ENCODE peak calls at places on chromosome 17, in seven cellular contexts. One of them, this sample, is unnamed.

GRCh38 chr17:57135026-57135747 is 50.1 kb downstream of the AKAP1 start:
- DNase-seq in adrenal gland: no peak
- DNase-seq in A549: no peak
- DNase-seq in RCC 7860: no peak
- DNase-seq in EL: no peak
- DNase-seq in right cardiac atrium: no peak
- DNase-seq in uterus: no peak
- DNase-seq in this sample: no peak

GRCh38 chr17:82914375-82914774 is 74.6 kb upstream of the ZNF750 start:
- DNase-seq in A549: peak
- DNase-seq in uterus: no peak
- DNase-seq in right cardiac atrium: peak
- DNase-seq in EL: no peak
- DNase-seq in RCC 7860: no peak
- DNase-seq in adrenal gland: no peak
- DNase-seq in this sample: no peak

GRCh38 chr17:59387351-59388069 is 56.1 kb downstream of the YPEL2 start:
- DNase-seq in right cardiac atrium: no peak
- DNase-seq in A549: no peak
- DNase-seq in EL: no peak
- DNase-seq in adrenal gland: no peak
- DNase-seq in RCC 7860: no peak
- DNase-seq in uterus: no peak
- DNase-seq in this sample: no peak

GRCh38 chr17:81961087-81961514 is at the start of gene NOTUM:
- DNase-seq in adrenal gland: no peak
- DNase-seq in RCC 7860: no peak
- DNase-seq in A549: peak
- DNase-seq in uterus: no peak
- DNase-seq in EL: peak
- DNase-seq in right cardiac atrium: no peak
- DNase-seq in this sample: no peak

GRCh38 chr17:41521574-41522261 is 3.0 kb upstream of the KRT15 start:
- DNase-seq in RCC 7860: peak
- DNase-seq in right cardiac atrium: no peak
- DNase-seq in EL: peak
- DNase-seq in adrenal gland: no peak
- DNase-seq in A549: peak
- DNase-seq in uterus: no peak
- DNase-seq in this sample: peak

GRCh38 chr17:61314368-61315078 is 85.1 kb upstream of the TBX2 start:
- DNase-seq in adrenal gland: peak
- DNase-seq in uterus: peak
- DNase-seq in EL: no peak
- DNase-seq in A549: no peak
- DNase-seq in right cardiac atrium: peak
- DNase-seq in RCC 7860: no peak
- DNase-seq in this sample: peak

GRCh38 chr17:80254396-80255241 is 6.0 kb upstream of the RNF213 start:
- DNase-seq in A549: peak
- DNase-seq in adrenal gland: peak
- DNase-seq in EL: peak
- DNase-seq in uterus: no peak
- DNase-seq in RCC 7860: peak
- DNase-seq in right cardiac atrium: no peak
- DNase-seq in this sample: peak

GRCh38 chr17:81070541-81071246 is 35.7 kb downstream of the BAIAP2 start:
- DNase-seq in adrenal gland: no peak
- DNase-seq in EL: no peak
- DNase-seq in right cardiac atrium: no peak
- DNase-seq in RCC 7860: no peak
- DNase-seq in A549: no peak
- DNase-seq in uterus: no peak
- DNase-seq in this sample: no peak

GRCh38 chr17:18261146-18261515 is 669 bp downstream of the MIEF2 start:
- DNase-seq in adrenal gland: peak
- DNase-seq in uterus: peak
- DNase-seq in RCC 7860: peak
- DNase-seq in EL: peak
- DNase-seq in A549: peak
- DNase-seq in right cardiac atrium: peak
- DNase-seq in this sample: peak

GRCh38 chr17:34318474-34318873 is 761 bp upstream of the CCL8 start:
- DNase-seq in uterus: no peak
- DNase-seq in right cardiac atrium: peak
- DNase-seq in A549: peak
- DNase-seq in RCC 7860: no peak
- DNase-seq in EL: no peak
- DNase-seq in adrenal gland: no peak
- DNase-seq in this sample: no peak

GRCh38 chr17:27526603-27527002 is 70.4 kb downstream of the KSR1 start:
- DNase-seq in EL: peak
- DNase-seq in A549: no peak
- DNase-seq in RCC 7860: no peak
- DNase-seq in adrenal gland: no peak
- DNase-seq in uterus: no peak
- DNase-seq in right cardiac atrium: peak
- DNase-seq in this sample: no peak

GRCh38 chr17:29451338-29451737 is 61.2 kb downstream of the TAOK1 start:
- DNase-seq in adrenal gland: no peak
- DNase-seq in A549: no peak
- DNase-seq in right cardiac atrium: no peak
- DNase-seq in RCC 7860: no peak
- DNase-seq in uterus: no peak
- DNase-seq in EL: no peak
- DNase-seq in this sample: no peak

GRCh38 chr17:68834328-68834836 is 120.8 kb downstream of the ABCA8 start:
- DNase-seq in RCC 7860: no peak
- DNase-seq in A549: no peak
- DNase-seq in right cardiac atrium: no peak
- DNase-seq in uterus: no peak
- DNase-seq in EL: no peak
- DNase-seq in adrenal gland: no peak
- DNase-seq in this sample: no peak

GRCh38 chr17:69326302-69327059 is 452 bp downstream of the ABCA5 start:
- DNase-seq in right cardiac atrium: no peak
- DNase-seq in A549: no peak
- DNase-seq in RCC 7860: no peak
- DNase-seq in EL: peak
- DNase-seq in adrenal gland: no peak
- DNase-seq in uterus: no peak
- DNase-seq in this sample: peak

GRCh38 chr17:31388770-31389672 is 2.5 kb upstream of the RAB11FIP4 start:
- DNase-seq in A549: peak
- DNase-seq in RCC 7860: no peak
- DNase-seq in EL: peak
- DNase-seq in adrenal gland: peak
- DNase-seq in right cardiac atrium: no peak
- DNase-seq in uterus: no peak
- DNase-seq in this sample: no peak